ENCODE peak calls at places on chromosomes 13 and 19, in seven cellular contexts. E is transverse colon; R is neural progenitor cell; M is astrocyte; O is spleen; N is psoas muscle; H is CD8-positive, alpha-beta T cell. Y is an unnamed sample. For H3K36me3, the result is how much of the 10 kb centered on the place peaks cover.

GRCh38 chr19:4267901-4268815 is 10.9 kb upstream of the SHD start:
- DNase-seq in N (no peak), O (no peak), R (no peak), M (no peak), H (no peak), E (peak), Y (no peak)

GRCh38 chr19:29804493-29804892 is 7.3 kb upstream of the CCNE1 start:
- DNase-seq in H (no peak), N (no peak), E (no peak), R (no peak), M (no peak), O (no peak), Y (no peak)

GRCh38 chr13:94673841-94674240 is 38.5 kb downstream of the SOX21 start:
- DNase-seq in R (peak), O (no peak), N (no peak), H (no peak), E (no peak), M (no peak), Y (no peak)

GRCh38 chr13:51122868-51123267 is 11.8 kb upstream of the C13orf42 start:
- DNase-seq in M (peak), R (no peak), N (no peak), O (no peak), E (no peak), H (no peak), Y (no peak)

GRCh38 chr19:33621811-33622504 is at the start of gene CHST8:
- DNase-seq in E (peak), R (peak), O (no peak), N (peak), H (no peak), M (peak), Y (no peak)

GRCh38 chr19:18590273-18591272 is 2.0 kb downstream of the REX1BD start:
- DNase-seq in R (peak), M (peak), O (no peak), H (peak), N (peak), E (peak), Y (no peak)

GRCh38 chr13:33286143-33286542 is 588 bp upstream of the STARD13 start:
- DNase-seq in N (no peak), M (no peak), E (no peak), O (no peak), H (no peak), R (no peak), Y (no peak)

GRCh38 chr19:45638930-45639729 is at the start of gene EML2:
- DNase-seq in M (peak), O (peak), E (peak), H (peak), N (peak), R (peak), Y (peak)

GRCh38 chr19:33518541-33518940 is 3.0 kb downstream of the PEPD start:
- DNase-seq in M (no peak), R (peak), H (no peak), N (no peak), E (no peak), O (no peak), Y (no peak)

GRCh38 chr13:37429976-37430375 is 168.6 kb downstream of the POSTN start:
- DNase-seq in M (peak), N (no peak), E (no peak), H (no peak), R (no peak), O (no peak), Y (no peak)
- H3K36me3 ChIP-seq in M (under half), N (under half), E (under half), H (under half), R (under half), O (under half), Y (under half)

GRCh38 chr19:1621021-1621420 is 15.8 kb upstream of the UQCR11 start:
- DNase-seq in O (no peak), N (no peak), R (no peak), M (no peak), E (no peak), H (no peak), Y (no peak)
- H3K36me3 ChIP-seq in O (half or more), N (under half), R (under half), M (under half), E (under half), H (under half), Y (half or more)

GRCh38 chr19:17515408-17516149 is 4.1 kb downstream of the PGLS start:
- DNase-seq in H (no peak), N (no peak), R (no peak), O (no peak), E (no peak), M (no peak), Y (no peak)
- H3K36me3 ChIP-seq in H (under half), N (under half), R (under half), O (under half), E (under half), M (under half), Y (under half)

GRCh38 chr13:113186061-113186900 is 22.2 kb downstream of the PCID2 start:
- DNase-seq in N (no peak), M (peak), H (peak), E (no peak), R (no peak), O (no peak), Y (peak)
- H3K36me3 ChIP-seq in N (half or more), M (under half), H (under half), E (under half), R (under half), O (half or more), Y (half or more)

GRCh38 chr13:113585828-113586355 is 1.3 kb downstream of the TFDP1 start:
- DNase-seq in R (no peak), O (peak), M (no peak), N (no peak), H (no peak), E (peak), Y (no peak)
- H3K36me3 ChIP-seq in R (under half), O (under half), M (under half), N (under half), H (under half), E (under half), Y (half or more)

GRCh38 chr13:110698689-110699088 is 7.2 kb downstream of the CARS2 start:
- DNase-seq in H (no peak), N (no peak), R (no peak), E (no peak), M (no peak), O (peak), Y (peak)
- H3K36me3 ChIP-seq in H (under half), N (half or more), R (under half), E (under half), M (under half), O (half or more), Y (half or more)

Y was measured in SJSA1.